ENCODE peak calls at places on chromosome X, in eight cellular contexts. X, N, Q, S, O, G, L and J are unnamed samples.

GRCh38 chrX:102739642-102740041 is 19.1 kb downstream of the GPRASP3 start:
- DNase-seq in Q (no peak), O (no peak), L (no peak), N (no peak), G (no peak), X (no peak), S (no peak), J (no peak)

GRCh38 chrX:153931748-153932147 is 3.1 kb downstream of the NAA10 start:
- DNase-seq in O (no peak), G (no peak), Q (no peak), L (no peak), X (no peak), S (no peak), N (no peak), J (no peak)

GRCh38 chrX:154348114-154348531 is 26.3 kb downstream of the FLNA start:
- DNase-seq in O (peak; percentile 19), N (no peak), L (no peak), S (peak; percentile 47), X (no peak), G (peak; percentile 39), Q (no peak), J (peak; percentile 38)

GRCh38 chrX:16075087-16075486 is 48.3 kb upstream of the GRPR start:
- DNase-seq in L (peak; percentile 7), N (no peak), G (no peak), X (no peak), S (no peak), O (no peak), Q (no peak), J (no peak)

GRCh38 chrX:1598876-1599790 is 7.7 kb downstream of the AKAP17A start:
- DNase-seq in N (no peak), L (no peak), O (peak; percentile 22), G (no peak), X (no peak), S (no peak), Q (no peak), J (no peak)

GRCh38 chrX:24266996-24267395 is 46.9 kb downstream of the SUPT20HL2 start:
- DNase-seq in N (no peak), G (no peak), S (no peak), L (peak; percentile 63), Q (no peak), O (no peak), X (no peak), J (no peak)

GRCh38 chrX:118373538-118373937 is 27.6 kb downstream of the WDR44 start:
- DNase-seq in S (no peak), N (no peak), O (no peak), G (no peak), Q (no peak), L (no peak), X (no peak), J (no peak)

GRCh38 chrX:107675823-107676555 is 47.7 kb downstream of the PRPS1 start:
- DNase-seq in O (peak; percentile 35), Q (no peak), L (no peak), S (peak; percentile 83), X (no peak), G (peak; percentile 40), N (no peak), J (peak; percentile 50)

GRCh38 chrX:50036481-50036880 is 114.1 kb downstream of the CLCN5 start:
- DNase-seq in Q (no peak), G (no peak), S (no peak), X (no peak), N (no peak), L (no peak), O (no peak), J (no peak)

GRCh38 chrX:132413459-132413858 is 75.4 kb downstream of the MBNL3 start:
- DNase-seq in Q (no peak), O (no peak), X (no peak), N (no peak), S (no peak), L (no peak), G (no peak), J (no peak)

GRCh38 chrX:40092808-40093435 is 4.8 kb downstream of the BCOR start:
- DNase-seq in G (no peak), N (no peak), L (no peak), X (no peak), S (no peak), O (no peak), Q (no peak), J (no peak)

GRCh38 chrX:108000751-108001150 is 18.6 kb upstream of the TEX13B start:
- DNase-seq in N (no peak), G (no peak), Q (no peak), O (no peak), S (peak; percentile 40), X (no peak), L (peak; percentile 10), J (no peak)

GRCh38 chrX:131671714-131672113 is 127.8 kb downstream of the OR13H1 start:
- DNase-seq in G (no peak), S (no peak), Q (no peak), X (no peak), O (no peak), N (no peak), L (no peak), J (no peak)

GRCh38 chrX:132169554-132169953 is 41.7 kb upstream of the FRMD7 start:
- DNase-seq in S (no peak), O (no peak), G (no peak), Q (no peak), X (no peak), N (no peak), L (no peak), J (no peak)

GRCh38 chrX:9562851-9563250 is 98.0 kb downstream of the TBL1X start:
- DNase-seq in Q (no peak), S (peak; percentile 84), X (no peak), O (no peak), N (no peak), G (peak; percentile 45), L (peak; percentile 56), J (peak; percentile 91)

GRCh38 chrX:155028749-155029360 is 2.2 kb downstream of the FUNDC2 start:
- DNase-seq in G (no peak), S (peak; percentile 6), N (no peak), L (peak; percentile 3), Q (no peak), X (peak; percentile 7), O (no peak), J (peak; percentile 44)

GRCh38 chrX:152817082-152817744 is 13.3 kb downstream of the CETN2 start:
- DNase-seq in N (peak; percentile 37), G (no peak), S (peak; percentile 24), L (peak; percentile 65), O (no peak), X (peak; percentile 15), Q (no peak), J (peak; percentile 37)

GRCh38 chrX:40539214-40540142 is 41.3 kb upstream of the ATP6AP2 start:
- DNase-seq in G (peak; percentile 61), S (peak; percentile 60), X (peak; percentile 91), Q (peak; percentile 23), N (no peak), O (peak; percentile 48), L (no peak), J (peak; percentile 81)

GRCh38 chrX:122943918-122944317 is 240.2 kb upstream of the GRIA3 start:
- DNase-seq in X (no peak), N (no peak), L (peak; percentile 46), Q (no peak), G (no peak), O (no peak), S (no peak), J (peak; percentile 13)

GRCh38 chrX:41718481-41719245 is 5.3 kb upstream of the GPR82 start:
- DNase-seq in L (no peak), Q (no peak), G (no peak), O (no peak), N (no peak), S (no peak), X (no peak), J (no peak)